ENCODE peak calls at places on chromosomes 1 and 21, in ten cellular contexts. One of them, this sample, is unnamed.

GRCh38 chr1:15916916-15917315 is 59.0 kb downstream of the ZBTB17 start:
- DNase-seq in AG04450: no peak
- DNase-seq in naive thymus-derived CD4-positive, alpha-beta T cell: no peak
- DNase-seq in keratinocyte: no peak
- DNase-seq in psoas muscle: no peak
- DNase-seq in tibial artery: no peak
- DNase-seq in GM23338: no peak
- DNase-seq in CD8-positive, alpha-beta memory T cell: no peak
- DNase-seq in prostate gland: no peak
- DNase-seq in endothelial cell of umbilical vein: no peak
- DNase-seq in this sample: no peak

GRCh38 chr1:71365451-71365850 is 284.6 kb upstream of the ZRANB2 start:
- DNase-seq in AG04450: no peak
- DNase-seq in naive thymus-derived CD4-positive, alpha-beta T cell: no peak
- DNase-seq in keratinocyte: no peak
- DNase-seq in psoas muscle: no peak
- DNase-seq in tibial artery: no peak
- DNase-seq in GM23338: no peak
- DNase-seq in CD8-positive, alpha-beta memory T cell: no peak
- DNase-seq in prostate gland: no peak
- DNase-seq in endothelial cell of umbilical vein: no peak
- DNase-seq in this sample: no peak

GRCh38 chr1:14913475-14914155 is 239.9 kb upstream of the TMEM51 start:
- DNase-seq in AG04450: no peak
- DNase-seq in naive thymus-derived CD4-positive, alpha-beta T cell: no peak
- DNase-seq in keratinocyte: peak
- DNase-seq in psoas muscle: peak
- DNase-seq in tibial artery: no peak
- DNase-seq in GM23338: no peak
- DNase-seq in CD8-positive, alpha-beta memory T cell: no peak
- DNase-seq in prostate gland: peak
- DNase-seq in endothelial cell of umbilical vein: no peak
- DNase-seq in this sample: no peak

GRCh38 chr1:162196387-162196786 is 126.9 kb downstream of the NOS1AP start:
- DNase-seq in AG04450: no peak
- DNase-seq in naive thymus-derived CD4-positive, alpha-beta T cell: no peak
- DNase-seq in keratinocyte: no peak
- DNase-seq in psoas muscle: no peak
- DNase-seq in tibial artery: no peak
- DNase-seq in GM23338: no peak
- DNase-seq in CD8-positive, alpha-beta memory T cell: no peak
- DNase-seq in prostate gland: no peak
- DNase-seq in endothelial cell of umbilical vein: peak
- DNase-seq in this sample: no peak

GRCh38 chr21:27476696-27477095 is 509.8 kb upstream of the ADAMTS5 start:
- DNase-seq in AG04450: peak
- DNase-seq in naive thymus-derived CD4-positive, alpha-beta T cell: no peak
- DNase-seq in keratinocyte: no peak
- DNase-seq in psoas muscle: no peak
- DNase-seq in tibial artery: no peak
- DNase-seq in GM23338: no peak
- DNase-seq in CD8-positive, alpha-beta memory T cell: no peak
- DNase-seq in prostate gland: no peak
- DNase-seq in endothelial cell of umbilical vein: peak
- DNase-seq in this sample: no peak

GRCh38 chr1:176691251-176692228 is 228.6 kb downstream of the PAPPA2 start:
- DNase-seq in AG04450: peak
- DNase-seq in naive thymus-derived CD4-positive, alpha-beta T cell: peak
- DNase-seq in keratinocyte: no peak
- DNase-seq in psoas muscle: no peak
- DNase-seq in tibial artery: no peak
- DNase-seq in GM23338: peak
- DNase-seq in CD8-positive, alpha-beta memory T cell: no peak
- DNase-seq in prostate gland: peak
- DNase-seq in endothelial cell of umbilical vein: peak
- DNase-seq in this sample: peak

GRCh38 chr1:107057197-107058133 is 991 bp downstream of the PRMT6 start:
- DNase-seq in AG04450: peak
- DNase-seq in naive thymus-derived CD4-positive, alpha-beta T cell: peak
- DNase-seq in keratinocyte: no peak
- DNase-seq in psoas muscle: peak
- DNase-seq in tibial artery: peak
- DNase-seq in GM23338: peak
- DNase-seq in CD8-positive, alpha-beta memory T cell: peak
- DNase-seq in prostate gland: peak
- DNase-seq in endothelial cell of umbilical vein: peak
- DNase-seq in this sample: peak

GRCh38 chr21:42781150-42781980 is 98.0 kb downstream of the WDR4 start:
- DNase-seq in AG04450: no peak
- DNase-seq in naive thymus-derived CD4-positive, alpha-beta T cell: no peak
- DNase-seq in keratinocyte: no peak
- DNase-seq in psoas muscle: no peak
- DNase-seq in tibial artery: no peak
- DNase-seq in GM23338: peak
- DNase-seq in CD8-positive, alpha-beta memory T cell: no peak
- DNase-seq in prostate gland: peak
- DNase-seq in endothelial cell of umbilical vein: peak
- DNase-seq in this sample: peak

GRCh38 chr1:200510228-200510623 is 100.4 kb upstream of the ZNF281 start:
- DNase-seq in AG04450: peak
- DNase-seq in naive thymus-derived CD4-positive, alpha-beta T cell: peak
- DNase-seq in keratinocyte: peak
- DNase-seq in psoas muscle: no peak
- DNase-seq in tibial artery: peak
- DNase-seq in GM23338: peak
- DNase-seq in CD8-positive, alpha-beta memory T cell: peak
- DNase-seq in prostate gland: peak
- DNase-seq in endothelial cell of umbilical vein: peak
- DNase-seq in this sample: peak

GRCh38 chr21:33058468-33059318 is 11.2 kb upstream of the OLIG1 start:
- DNase-seq in AG04450: no peak
- DNase-seq in naive thymus-derived CD4-positive, alpha-beta T cell: no peak
- DNase-seq in keratinocyte: no peak
- DNase-seq in psoas muscle: peak
- DNase-seq in tibial artery: no peak
- DNase-seq in GM23338: no peak
- DNase-seq in CD8-positive, alpha-beta memory T cell: no peak
- DNase-seq in prostate gland: peak
- DNase-seq in endothelial cell of umbilical vein: no peak
- DNase-seq in this sample: peak

GRCh38 chr1:209190591-209191241 is 392.8 kb upstream of the CAMK1G start:
- DNase-seq in AG04450: no peak
- DNase-seq in naive thymus-derived CD4-positive, alpha-beta T cell: no peak
- DNase-seq in keratinocyte: peak
- DNase-seq in psoas muscle: peak
- DNase-seq in tibial artery: no peak
- DNase-seq in GM23338: peak
- DNase-seq in CD8-positive, alpha-beta memory T cell: no peak
- DNase-seq in prostate gland: no peak
- DNase-seq in endothelial cell of umbilical vein: peak
- DNase-seq in this sample: peak

GRCh38 chr1:39410915-39411436 is 80.5 kb upstream of the BMP8A start:
- DNase-seq in AG04450: peak
- DNase-seq in naive thymus-derived CD4-positive, alpha-beta T cell: peak
- DNase-seq in keratinocyte: no peak
- DNase-seq in psoas muscle: peak
- DNase-seq in tibial artery: peak
- DNase-seq in GM23338: peak
- DNase-seq in CD8-positive, alpha-beta memory T cell: peak
- DNase-seq in prostate gland: peak
- DNase-seq in endothelial cell of umbilical vein: peak
- DNase-seq in this sample: peak

GRCh38 chr21:38796426-38796825 is 9.3 kb upstream of the ETS2 start:
- DNase-seq in AG04450: no peak
- DNase-seq in naive thymus-derived CD4-positive, alpha-beta T cell: no peak
- DNase-seq in keratinocyte: no peak
- DNase-seq in psoas muscle: no peak
- DNase-seq in tibial artery: no peak
- DNase-seq in GM23338: no peak
- DNase-seq in CD8-positive, alpha-beta memory T cell: no peak
- DNase-seq in prostate gland: no peak
- DNase-seq in endothelial cell of umbilical vein: peak
- DNase-seq in this sample: no peak

GRCh38 chr1:29368936-29369932 is 132.9 kb downstream of the PTPRU start:
- DNase-seq in AG04450: no peak
- DNase-seq in naive thymus-derived CD4-positive, alpha-beta T cell: no peak
- DNase-seq in keratinocyte: no peak
- DNase-seq in psoas muscle: no peak
- DNase-seq in tibial artery: no peak
- DNase-seq in GM23338: no peak
- DNase-seq in CD8-positive, alpha-beta memory T cell: no peak
- DNase-seq in prostate gland: no peak
- DNase-seq in endothelial cell of umbilical vein: no peak
- DNase-seq in this sample: no peak

DNA sequence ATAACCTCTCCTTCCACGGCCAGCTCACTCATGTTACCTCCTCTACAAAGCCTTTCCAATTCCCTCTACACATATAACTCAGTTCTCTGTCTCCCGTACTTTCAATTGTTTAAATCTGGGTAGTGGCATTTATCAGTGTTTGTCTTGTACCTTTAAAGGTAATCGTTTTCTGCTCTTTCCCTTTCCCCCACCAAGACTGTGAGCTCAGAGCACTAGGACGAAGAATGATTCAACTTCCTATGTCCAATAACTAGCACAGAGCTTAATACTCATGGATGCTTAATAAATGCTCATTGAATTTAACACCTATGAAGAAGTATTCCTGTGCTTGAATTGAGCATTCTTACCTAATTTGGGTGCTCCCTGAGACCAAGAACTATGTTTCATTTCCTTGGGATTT is 30.7 kb upstream of the C1orf185 start:
- DNase-seq in AG04450: no peak
- DNase-seq in naive thymus-derived CD4-positive, alpha-beta T cell: no peak
- DNase-seq in keratinocyte: no peak
- DNase-seq in psoas muscle: no peak
- DNase-seq in tibial artery: no peak
- DNase-seq in GM23338: no peak
- DNase-seq in CD8-positive, alpha-beta memory T cell: no peak
- DNase-seq in prostate gland: no peak
- DNase-seq in endothelial cell of umbilical vein: no peak
- DNase-seq in this sample: no peak
- H3K4me3 ChIP-seq in AG04450: no peak
- H3K4me3 ChIP-seq in naive thymus-derived CD4-positive, alpha-beta T cell: no peak
- H3K4me3 ChIP-seq in keratinocyte: no peak
- H3K4me3 ChIP-seq in psoas muscle: no peak
- H3K4me3 ChIP-seq in tibial artery: no peak
- H3K4me3 ChIP-seq in GM23338: no peak
- H3K4me3 ChIP-seq in CD8-positive, alpha-beta memory T cell: no peak
- H3K4me3 ChIP-seq in prostate gland: no peak
- H3K4me3 ChIP-seq in endothelial cell of umbilical vein: no peak
- H3K4me3 ChIP-seq in this sample: no peak

GRCh38 chr1:239816090-239816812 is 275.4 kb upstream of the FMN2 start:
- DNase-seq in AG04450: peak
- DNase-seq in naive thymus-derived CD4-positive, alpha-beta T cell: no peak
- DNase-seq in keratinocyte: no peak
- DNase-seq in psoas muscle: no peak
- DNase-seq in tibial artery: peak
- DNase-seq in GM23338: peak
- DNase-seq in CD8-positive, alpha-beta memory T cell: no peak
- DNase-seq in prostate gland: no peak
- DNase-seq in endothelial cell of umbilical vein: no peak
- DNase-seq in this sample: peak
- H3K27ac ChIP-seq in AG04450: no peak
- H3K27ac ChIP-seq in naive thymus-derived CD4-positive, alpha-beta T cell: no peak
- H3K27ac ChIP-seq in keratinocyte: no peak
- H3K27ac ChIP-seq in psoas muscle: no peak
- H3K27ac ChIP-seq in tibial artery: peak
- H3K27ac ChIP-seq in GM23338: no peak
- H3K27ac ChIP-seq in CD8-positive, alpha-beta memory T cell: no peak
- H3K27ac ChIP-seq in prostate gland: no peak
- H3K27ac ChIP-seq in endothelial cell of umbilical vein: no peak
- H3K27ac ChIP-seq in this sample: no peak

GRCh38 chr1:203304391-203304918 is 864 bp upstream of the BTG2 start:
- DNase-seq in AG04450: no peak
- DNase-seq in naive thymus-derived CD4-positive, alpha-beta T cell: no peak
- DNase-seq in keratinocyte: no peak
- DNase-seq in psoas muscle: no peak
- DNase-seq in tibial artery: no peak
- DNase-seq in GM23338: no peak
- DNase-seq in CD8-positive, alpha-beta memory T cell: no peak
- DNase-seq in prostate gland: no peak
- DNase-seq in endothelial cell of umbilical vein: no peak
- DNase-seq in this sample: no peak
- H3K4me3 ChIP-seq in AG04450: no peak
- H3K4me3 ChIP-seq in naive thymus-derived CD4-positive, alpha-beta T cell: peak
- H3K4me3 ChIP-seq in keratinocyte: peak
- H3K4me3 ChIP-seq in psoas muscle: peak
- H3K4me3 ChIP-seq in tibial artery: peak
- H3K4me3 ChIP-seq in GM23338: peak
- H3K4me3 ChIP-seq in CD8-positive, alpha-beta memory T cell: peak
- H3K4me3 ChIP-seq in prostate gland: no peak
- H3K4me3 ChIP-seq in endothelial cell of umbilical vein: no peak
- H3K4me3 ChIP-seq in this sample: peak

GRCh38 chr1:167493372-167493771 is 25.0 kb downstream of the CD247 start:
- DNase-seq in AG04450: no peak
- DNase-seq in naive thymus-derived CD4-positive, alpha-beta T cell: no peak
- DNase-seq in keratinocyte: no peak
- DNase-seq in psoas muscle: no peak
- DNase-seq in tibial artery: no peak
- DNase-seq in GM23338: no peak
- DNase-seq in CD8-positive, alpha-beta memory T cell: no peak
- DNase-seq in prostate gland: no peak
- DNase-seq in endothelial cell of umbilical vein: no peak
- DNase-seq in this sample: no peak

GRCh38 chr1:167489581-167490340 is 28.6 kb downstream of the CD247 start:
- DNase-seq in AG04450: no peak
- DNase-seq in naive thymus-derived CD4-positive, alpha-beta T cell: peak
- DNase-seq in keratinocyte: no peak
- DNase-seq in psoas muscle: no peak
- DNase-seq in tibial artery: no peak
- DNase-seq in GM23338: peak
- DNase-seq in CD8-positive, alpha-beta memory T cell: no peak
- DNase-seq in prostate gland: no peak
- DNase-seq in endothelial cell of umbilical vein: no peak
- DNase-seq in this sample: no peak

GRCh38 chr1:167491586-167492408 is 26.5 kb downstream of the CD247 start:
- DNase-seq in AG04450: no peak
- DNase-seq in naive thymus-derived CD4-positive, alpha-beta T cell: peak
- DNase-seq in keratinocyte: no peak
- DNase-seq in psoas muscle: no peak
- DNase-seq in tibial artery: no peak
- DNase-seq in GM23338: peak
- DNase-seq in CD8-positive, alpha-beta memory T cell: no peak
- DNase-seq in prostate gland: no peak
- DNase-seq in endothelial cell of umbilical vein: no peak
- DNase-seq in this sample: no peak

GRCh38 chr1:167490765-167491164 is 27.6 kb downstream of the CD247 start:
- DNase-seq in AG04450: no peak
- DNase-seq in naive thymus-derived CD4-positive, alpha-beta T cell: no peak
- DNase-seq in keratinocyte: no peak
- DNase-seq in psoas muscle: no peak
- DNase-seq in tibial artery: no peak
- DNase-seq in GM23338: no peak
- DNase-seq in CD8-positive, alpha-beta memory T cell: no peak
- DNase-seq in prostate gland: no peak
- DNase-seq in endothelial cell of umbilical vein: no peak
- DNase-seq in this sample: no peak

DNA sequence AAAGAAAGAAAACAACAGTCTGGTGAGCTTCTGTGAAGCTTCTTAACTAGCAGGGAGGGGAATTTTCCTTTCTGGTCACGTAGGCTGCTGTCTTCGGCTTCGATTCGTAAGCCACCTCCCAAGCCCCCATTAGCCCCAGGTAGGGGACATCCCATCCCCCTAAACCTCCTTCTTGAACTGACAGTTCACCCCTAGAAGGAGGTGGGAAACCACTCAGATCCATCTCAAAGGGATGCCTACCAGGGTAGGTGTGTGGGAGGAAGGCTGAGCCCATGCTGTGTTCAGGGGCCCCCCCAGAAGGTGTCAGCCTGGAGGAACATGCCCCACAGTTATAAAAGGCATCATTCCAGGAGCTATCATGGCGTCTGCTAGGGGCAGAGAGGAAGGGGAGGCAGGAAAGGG is 25.8 kb downstream of the CD247 start:
- DNase-seq in AG04450: no peak
- DNase-seq in naive thymus-derived CD4-positive, alpha-beta T cell: peak
- DNase-seq in keratinocyte: no peak
- DNase-seq in psoas muscle: no peak
- DNase-seq in tibial artery: no peak
- DNase-seq in GM23338: no peak
- DNase-seq in CD8-positive, alpha-beta memory T cell: no peak
- DNase-seq in prostate gland: no peak
- DNase-seq in endothelial cell of umbilical vein: no peak
- DNase-seq in this sample: no peak
- H3K27ac ChIP-seq in AG04450: no peak
- H3K27ac ChIP-seq in naive thymus-derived CD4-positive, alpha-beta T cell: peak
- H3K27ac ChIP-seq in keratinocyte: no peak
- H3K27ac ChIP-seq in psoas muscle: no peak
- H3K27ac ChIP-seq in tibial artery: no peak
- H3K27ac ChIP-seq in GM23338: no peak
- H3K27ac ChIP-seq in CD8-positive, alpha-beta memory T cell: no peak
- H3K27ac ChIP-seq in prostate gland: no peak
- H3K27ac ChIP-seq in endothelial cell of umbilical vein: no peak
- H3K27ac ChIP-seq in this sample: no peak

This sample was measured in SJCRH30.